ENCODE peak calls at places on chromosomes 11 and 22, in six cellular contexts. T is psoas muscle, A is AG10803, U is GM12878, Q is left ventricle myocardium inferior, R is fibroblast of mammary gland. N is an unnamed sample.

GRCh38 chr11:67304511-67305113 is 1.3 kb downstream of the SSH3 start:
- DNase-seq in T (no peak), A (no peak), U (no peak), Q (no peak), R (no peak), N (no peak)

GRCh38 chr11:13487661-13488030 is 8.2 kb downstream of the PTH start:
- DNase-seq in T (no peak), A (peak), U (no peak), Q (no peak), R (peak), N (peak)

GRCh38 chr11:117449111-117449693 is 121.5 kb downstream of the CEP164 start:
- DNase-seq in T (no peak), A (no peak), U (no peak), Q (no peak), R (no peak), N (no peak)

GRCh38 chr11:19963697-19964340 is 196.5 kb downstream of the DBX1 start:
- DNase-seq in T (no peak), A (no peak), U (no peak), Q (no peak), R (no peak), N (peak)

GRCh38 chr11:57601297-57601696 is 3.8 kb downstream of the SERPING1 start:
- DNase-seq in T (peak), A (peak), U (no peak), Q (no peak), R (no peak), N (no peak)

GRCh38 chr11:12679471-12679870 is 5.2 kb downstream of the TEAD1 start:
- DNase-seq in T (no peak), A (peak), U (no peak), Q (no peak), R (no peak), N (no peak)

GRCh38 chr22:38239101-38239761 is 33.6 kb downstream of the TMEM184B start:
- DNase-seq in T (no peak), A (peak), U (no peak), Q (no peak), R (peak), N (no peak)

GRCh38 chr11:29629281-29629680 is 387.5 kb downstream of the KCNA4 start:
- DNase-seq in T (no peak), A (peak), U (no peak), Q (no peak), R (no peak), N (no peak)

GRCh38 chr22:32564170-32565001 is 89.8 kb downstream of the FBXO7 start:
- DNase-seq in T (peak), A (peak), U (no peak), Q (no peak), R (peak), N (no peak)

GRCh38 chr11:84969103-84969502 is 658.0 kb downstream of the DLG2 start:
- DNase-seq in T (no peak), A (peak), U (no peak), Q (no peak), R (peak), N (no peak)

GRCh38 chr22:40009953-40010751 is 15.4 kb downstream of the FAM83F start:
- DNase-seq in T (no peak), A (no peak), U (no peak), Q (no peak), R (no peak), N (no peak)

GRCh38 chr11:111438846-111439520 is 59.9 kb upstream of the POU2AF1 start:
- DNase-seq in T (no peak), A (no peak), U (no peak), Q (no peak), R (no peak), N (no peak)

GRCh38 chr22:38614331-38615122 is 41.7 kb downstream of the FAM227A start:
- DNase-seq in T (no peak), A (no peak), U (no peak), Q (no peak), R (peak), N (no peak)

GRCh38 chr11:110251837-110252236 is 44.6 kb downstream of the RDX start:
- DNase-seq in T (no peak), A (peak), U (no peak), Q (no peak), R (peak), N (no peak)

GRCh38 chr22:34038801-34039200 is 118.5 kb upstream of the LARGE1 start:
- DNase-seq in T (no peak), A (no peak), U (no peak), Q (no peak), R (no peak), N (no peak)

GRCh38 chr22:49191506-49191980 is 636.1 kb downstream of the BRD1 start:
- DNase-seq in T (no peak), A (no peak), U (no peak), Q (no peak), R (no peak), N (no peak)

GRCh38 chr11:76602431-76602861 is 68.1 kb downstream of the LRRC32 start:
- DNase-seq in T (peak), A (peak), U (no peak), Q (peak), R (peak), N (no peak)

GRCh38 chr11:111123463-111124398 is 121.8 kb upstream of the POU2AF2 start:
- DNase-seq in T (no peak), A (no peak), U (no peak), Q (no peak), R (no peak), N (no peak)

GRCh38 chr11:113907155-113907554 is 2.6 kb downstream of the HTR3B start:
- DNase-seq in T (no peak), A (no peak), U (no peak), Q (no peak), R (no peak), N (no peak)

GRCh38 chr11:113907681-113908080 is 3.1 kb downstream of the HTR3B start:
- DNase-seq in T (no peak), A (no peak), U (no peak), Q (no peak), R (no peak), N (no peak)

GRCh38 chr11:113906515-113906914 is 1.9 kb downstream of the HTR3B start:
- DNase-seq in T (no peak), A (no peak), U (no peak), Q (no peak), R (no peak), N (no peak)

GRCh38 chr11:113904379-113905101 is at the start of gene HTR3B:
- DNase-seq in T (no peak), A (no peak), U (no peak), Q (no peak), R (no peak), N (no peak)

DNA sequence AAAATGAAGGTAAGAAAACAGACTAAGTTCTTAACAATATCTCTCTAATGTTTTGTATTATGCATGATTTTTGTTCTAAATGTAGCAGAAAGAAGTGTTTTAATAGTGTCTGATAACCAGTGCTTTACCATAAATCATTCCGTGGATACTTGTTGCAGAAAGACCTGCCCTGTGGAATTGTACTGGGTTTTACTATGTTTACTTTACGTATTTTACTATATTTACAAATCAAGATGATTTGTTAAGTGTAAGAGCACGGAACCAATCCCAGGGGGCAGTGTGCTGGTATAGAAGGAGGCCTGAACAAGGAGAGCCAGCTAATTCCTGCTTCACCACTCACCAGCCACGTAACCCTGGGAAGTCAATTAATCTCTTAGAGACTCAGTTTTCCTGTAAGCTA is 1.4 kb downstream of the HTR3B start:
- DNase-seq in T (no peak), A (peak), U (no peak), Q (no peak), R (peak), N (peak)
- TF ChIP-seq CTCF in T (no peak), A (no peak), U (no peak), Q (peak), R (peak), N (no peak)

DNA sequence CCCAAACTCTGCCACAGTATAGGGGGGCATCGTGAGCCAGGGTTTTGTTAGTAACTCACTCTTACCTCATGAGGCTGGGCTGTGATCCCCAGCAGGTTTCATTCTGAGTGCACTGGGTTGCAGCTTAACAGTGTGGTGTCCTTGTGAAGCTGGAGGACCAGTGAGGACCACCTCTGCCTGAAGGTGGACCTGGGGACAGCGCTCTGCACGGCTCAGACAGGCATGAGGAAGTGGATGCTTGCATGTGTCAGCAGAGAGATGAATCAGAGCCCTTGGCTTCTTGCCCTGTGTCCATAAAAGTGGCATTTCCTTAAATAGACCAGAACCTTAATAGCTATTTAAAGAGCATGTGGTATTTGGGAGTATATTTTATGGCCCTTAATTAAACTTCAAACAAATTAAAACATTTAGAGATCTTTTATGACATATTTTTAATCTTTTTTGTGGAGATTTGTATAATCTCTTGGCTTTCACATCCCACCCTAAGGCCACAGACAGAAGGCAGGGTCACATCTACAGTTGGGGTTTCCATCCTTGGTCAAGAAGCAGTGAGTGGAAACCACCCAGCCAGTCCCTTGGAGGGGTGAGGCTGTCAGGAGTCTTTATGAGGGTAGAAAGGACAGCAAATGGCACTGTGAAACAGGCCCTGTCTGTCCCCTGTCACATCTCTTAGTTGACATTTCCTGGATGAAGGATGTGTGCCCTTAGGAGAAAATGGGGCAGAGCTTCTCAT is 24.8 kb upstream of the ADORA2A start:
- DNase-seq in T (peak), A (peak), U (peak), Q (peak), R (peak), N (peak)
- H3K4me3 ChIP-seq in T (no peak), A (no peak), U (no peak), Q (peak), R (no peak), N (no peak)

GRCh38 chr22:19035474-19036228 is 86.6 kb downstream of the DGCR2 start:
- DNase-seq in T (no peak), A (no peak), U (no peak), Q (no peak), R (no peak), N (peak)
- TF ChIP-seq CTCF in T (no peak), A (peak), U (no peak), Q (no peak), R (no peak), N (no peak)

GRCh38 chr11:27720277-27720830 is 20.1 kb upstream of the BDNF start:
- DNase-seq in T (no peak), A (no peak), U (no peak), Q (no peak), R (peak), N (peak)
- H3K4me3 ChIP-seq in T (no peak), A (peak), U (no peak), Q (no peak), R (no peak), N (no peak)

DNA sequence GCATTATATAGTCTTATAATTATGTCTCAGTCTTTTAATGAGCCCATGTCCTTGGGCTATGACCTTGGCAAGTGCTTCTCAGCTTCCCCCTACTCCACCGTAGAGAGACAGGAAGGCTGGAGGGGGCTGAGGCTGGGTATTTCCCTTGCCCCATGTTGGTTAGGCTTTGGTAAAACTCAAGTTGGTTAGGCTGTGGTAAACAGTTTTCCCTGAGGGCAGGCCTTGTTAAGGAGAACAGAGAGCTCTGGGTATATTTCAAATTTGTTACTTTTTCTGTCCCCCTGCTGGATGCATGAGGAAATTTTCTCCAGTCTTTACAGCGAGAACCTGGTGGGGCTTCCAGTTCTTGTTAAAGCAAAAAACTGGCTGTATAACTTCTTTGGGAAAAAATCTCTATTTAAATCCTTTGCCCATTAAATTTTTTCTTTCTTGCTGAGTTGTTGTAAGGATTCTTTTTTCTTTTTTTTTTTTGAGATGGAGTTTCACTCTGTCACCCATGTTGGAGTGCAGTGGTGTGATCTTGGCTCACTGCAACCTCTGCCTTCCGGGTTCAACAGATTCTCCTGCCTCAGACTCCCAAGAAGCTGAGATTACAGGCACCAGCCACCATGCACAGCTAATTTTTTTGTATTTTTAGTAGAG is 12.2 kb upstream of the DCHS1 start:
- DNase-seq in T (no peak), A (peak), U (peak), Q (no peak), R (peak), N (peak)
- TF ChIP-seq CTCF in T (peak), A (peak), U (peak), Q (peak), R (peak), N (peak)